ENCODE peak calls at places on chromosomes 2 and 18, in seven cellular contexts. F is fibroblast of lung, Z is lower lobe of right lung, J is adipocyte, G is heart left ventricle, S is uterus, C is PC-9. E is an unnamed sample.

GRCh38 chr2:210913461-210913860 is 357.1 kb downstream of the CPS1 start:
- DNase-seq in F (no peak), Z (no peak), J (peak; percentile 70), G (no peak), S (no peak), C (no peak), E (no peak)

GRCh38 chr2:235690082-235690808 is 196.4 kb downstream of the AGAP1 start:
- DNase-seq in F (no peak), Z (no peak), J (no peak), G (peak; percentile 7), S (no peak), C (no peak), E (no peak)

GRCh38 chr2:27356056-27356381 is 545 bp downstream of the GTF3C2 start:
- DNase-seq in F (peak; percentile 54), Z (peak; percentile 78), J (peak; percentile 65), G (no peak), S (no peak), C (peak; percentile 75), E (peak; percentile 66)

GRCh38 chr2:157627594-157628281 is 926 bp downstream of the ACVR1C start:
- DNase-seq in F (no peak), Z (peak; percentile 41), J (peak; percentile 40), G (no peak), S (no peak), C (no peak), E (no peak)

GRCh38 chr2:128786800-128787478 is 468.3 kb upstream of the HS6ST1 start:
- DNase-seq in F (no peak), Z (no peak), J (peak; percentile 15), G (no peak), S (no peak), C (no peak), E (no peak)

GRCh38 chr2:64667535-64667934 is 13.8 kb upstream of the SERTAD2 start:
- DNase-seq in F (no peak), Z (no peak), J (no peak), G (no peak), S (no peak), C (no peak), E (no peak)

GRCh38 chr2:85243101-85244072 is 84.4 kb downstream of the TGOLN2 start:
- DNase-seq in F (peak; percentile 25), Z (peak; percentile 64), J (no peak), G (peak; percentile 68), S (no peak), C (no peak), E (peak; percentile 39)

GRCh38 chr18:2337552-2338141 is 233.7 kb downstream of the METTL4 start:
- DNase-seq in F (peak; percentile 50), Z (no peak), J (no peak), G (peak; percentile 23), S (peak; percentile 15), C (no peak), E (no peak)

GRCh38 chr18:76968073-76968472 is 145.7 kb downstream of the ZNF236 start:
- DNase-seq in F (no peak), Z (no peak), J (no peak), G (no peak), S (no peak), C (no peak), E (no peak)

GRCh38 chr2:239932881-239933735 is 92.0 kb downstream of the NDUFA10 start:
- DNase-seq in F (no peak), Z (peak; percentile 38), J (no peak), G (peak; percentile 7), S (no peak), C (no peak), E (peak; percentile 11)

GRCh38 chr18:46155652-46156051 is 51.5 kb downstream of the HAUS1 start:
- DNase-seq in F (peak; percentile 51), Z (no peak), J (peak; percentile 77), G (no peak), S (no peak), C (peak; percentile 99), E (no peak)

GRCh38 chr2:127901339-127902072 is 15.8 kb upstream of the AMMECR1L start:
- DNase-seq in F (peak; percentile 47), Z (no peak), J (peak; percentile 3), G (peak; percentile 83), S (no peak), C (no peak), E (peak; percentile 86)

GRCh38 chr2:120667981-120668380 is 67.7 kb upstream of the GLI2 start:
- DNase-seq in F (no peak), Z (no peak), J (no peak), G (no peak), S (no peak), C (peak; percentile 52), E (no peak)

GRCh38 chr2:170885130-170885791 is 43.8 kb upstream of the GORASP2 start:
- DNase-seq in F (no peak), Z (no peak), J (no peak), G (no peak), S (no peak), C (no peak), E (no peak)

GRCh38 chr2:239328306-239329191 is 72.3 kb downstream of the HDAC4 start:
- DNase-seq in F (peak; percentile 99), Z (no peak), J (peak; percentile 78), G (peak; percentile 88), S (peak; percentile 91), C (no peak), E (peak; percentile 76)

GRCh38 chr2:18545384-18545783 is 15.1 kb downstream of the RDH14 start:
- DNase-seq in F (peak; percentile 22), Z (no peak), J (peak; percentile 18), G (no peak), S (no peak), C (no peak), E (no peak)

GRCh38 chr2:33220533-33220932 is 255.9 kb upstream of the RASGRP3 start:
- DNase-seq in F (no peak), Z (no peak), J (no peak), G (no peak), S (no peak), C (no peak), E (no peak)

GRCh38 chr18:9017900-9018217 is 84.6 kb upstream of the NDUFV2 start:
- DNase-seq in F (no peak), Z (no peak), J (peak; percentile 61), G (no peak), S (no peak), C (peak; percentile 72), E (no peak)

GRCh38 chr18:903703-904102 is 968 bp upstream of the ADCYAP1 start:
- DNase-seq in F (peak; percentile 42), Z (peak; percentile 57), J (peak; percentile 52), G (peak; percentile 55), S (no peak), C (no peak), E (peak; percentile 46)

GRCh38 chr2:79910643-79911042 is 393.9 kb downstream of the LRRTM1 start:
- DNase-seq in F (no peak), Z (no peak), J (no peak), G (no peak), S (no peak), C (no peak), E (no peak)

GRCh38 chr2:201406077-201406662 is 45.1 kb downstream of the TRAK2 start:
- DNase-seq in F (peak; percentile 97), Z (no peak), J (peak; percentile 96), G (no peak), S (peak; percentile 74), C (peak; percentile 53), E (peak; percentile 39)

GRCh38 chr2:12950174-12950573 is 233.4 kb downstream of the TRIB2 start:
- DNase-seq in F (no peak), Z (no peak), J (no peak), G (no peak), S (no peak), C (no peak), E (no peak)

GRCh38 chr2:201182650-201183372 is at the start of gene CASP10:
- DNase-seq in F (peak; percentile 57), Z (no peak), J (peak; percentile 24), G (no peak), S (no peak), C (peak; percentile 80), E (no peak)

GRCh38 chr2:168469281-168469988 is 13.4 kb downstream of the CERS6 start:
- DNase-seq in F (no peak), Z (no peak), J (no peak), G (no peak), S (no peak), C (no peak), E (no peak)

GRCh38 chr2:7685342-7686015 is 768.3 kb downstream of the RNF144A start:
- DNase-seq in F (peak; percentile 6), Z (no peak), J (peak; percentile 73), G (no peak), S (no peak), C (no peak), E (no peak)

GRCh38 chr2:9228088-9228751 is 21.6 kb downstream of the ASAP2 start:
- DNase-seq in F (peak; percentile 63), Z (no peak), J (no peak), G (no peak), S (no peak), C (no peak), E (no peak)

GRCh38 chr2:238847841-238848565 is at the start of gene TWIST2:
- DNase-seq in F (peak; percentile 95), Z (peak; percentile 81), J (peak; percentile 98), G (peak; percentile 80), S (peak; percentile 92), C (no peak), E (no peak)

GRCh38 chr18:12911928-12912703 is 28.1 kb upstream of the PTPN2 start:
- DNase-seq in F (no peak), Z (no peak), J (no peak), G (no peak), S (no peak), C (no peak), E (no peak)

GRCh38 chr2:15076668-15077067 is 444.2 kb downstream of the LRATD1 start:
- DNase-seq in F (peak; percentile 5), Z (no peak), J (peak; percentile 46), G (no peak), S (no peak), C (no peak), E (no peak)

GRCh38 chr2:505931-506330 is 171.3 kb downstream of the TMEM18 start:
- DNase-seq in F (no peak), Z (no peak), J (no peak), G (no peak), S (no peak), C (no peak), E (no peak)

GRCh38 chr2:161134547-161135518 is 25.4 kb upstream of the TANK start:
- DNase-seq in F (no peak), Z (no peak), J (peak; percentile 41), G (no peak), S (no peak), C (peak; percentile 78), E (no peak)
- H3K4me1 ChIP-seq in F (no peaks in the 10 kb centered on the region), Z (peaks cover 49% of the 10 kb centered on the region), J (peaks cover 33% of the 10 kb centered on the region), G (peaks cover 40% of the 10 kb centered on the region), S (no peaks in the 10 kb centered on the region), C (peaks cover 38% of the 10 kb centered on the region), E (peaks cover 31% of the 10 kb centered on the region)

GRCh38 chr2:149489452-149489851 is 98.1 kb downstream of the MMADHC start:
- DNase-seq in F (no peak), Z (no peak), J (no peak), G (no peak), S (no peak), C (no peak), E (no peak)
- H3K4me3 ChIP-seq in F (no peak overlapping the region), Z (no peak overlapping the region), J (no peak overlapping the region), G (no peak overlapping the region), S (no peak overlapping the region), C (no peak overlapping the region), E (no peak overlapping the region)

GRCh38 chr2:47696478-47696831 is 86.5 kb upstream of the MSH6 start:
- DNase-seq in F (no peak), Z (no peak), J (no peak), G (no peak), S (no peak), C (no peak), E (no peak)
- H3K27me3 ChIP-seq in F (no peaks in the 10 kb centered on the region), Z (no peaks in the 10 kb centered on the region), J (peaks cover 16% of the 10 kb centered on the region), G (no peaks in the 10 kb centered on the region), S (no peaks in the 10 kb centered on the region), C (no peaks in the 10 kb centered on the region), E (no peaks in the 10 kb centered on the region)

GRCh38 chr2:45009928-45010705 is 865 bp upstream of the SIX2 start:
- DNase-seq in F (peak; percentile 77), Z (no peak), J (peak; percentile 92), G (peak; percentile 86), S (peak; percentile 45), C (peak; percentile 67), E (peak; percentile 61)
- H3K4me1 ChIP-seq in F (peaks cover 3% of the 10 kb centered on the region), Z (peaks cover 45% of the 10 kb centered on the region), J (peaks cover 29% of the 10 kb centered on the region), G (peaks cover 38% of the 10 kb centered on the region), S (peaks cover 22% of the 10 kb centered on the region), C (peaks cover 23% of the 10 kb centered on the region), E (peaks cover 34% of the 10 kb centered on the region)

E was measured in adrenal gland.